ENCODE peak calls at places on chromosomes 3 and 15, in seven cellular contexts. M is activated T-cell treated with anti-CD3 and anti-CD28 coated beads, Interleukin-2, amount 50 U/mL, for 24 hours; N is activated T-helper 1 cell treated with anti-CD3 and anti-CD28 coated beads, Interleukin-12 subunit alpha, Interleukin-12 subunit beta, Interleukin-2, Interleukin-4 antibody, amounts not matched to agents 30 ng/mL and 10 ng/mL and 1 ng/mL, durations not matched to agents 14 hours and 24 hours and 36 hours; D is colonic mucosa; R is NCI-H2081; W is fibroblast of pulmonary artery; H is NCI-H446. T is an unnamed sample.

GRCh38 chr15:53102483-53102882 is 312.3 kb upstream of the ONECUT1 start:
- DNase-seq in M (no peak), N (no peak), D (no peak), R (no peak), W (no peak), H (no peak), T (no peak)

GRCh38 chr3:127630811-127631714 is 2.1 kb downstream of the PODXL2 start:
- DNase-seq in R (peak), H (peak), N (no peak), M (no peak), D (no peak), W (no peak), T (no peak)

GRCh38 chr15:44735482-44736260 is 657 bp upstream of the TRIM69 start:
- DNase-seq in R (no peak), D (peak), M (peak), H (no peak), W (peak), N (no peak), T (no peak)

GRCh38 chr15:37095993-37096877 is 4.1 kb downstream of the MEIS2 start:
- DNase-seq in N (no peak), H (no peak), M (no peak), R (no peak), D (no peak), W (no peak), T (no peak)

GRCh38 chr3:177111541-177111949 is 85.7 kb downstream of the TBL1XR1 start:
- DNase-seq in N (no peak), D (no peak), M (no peak), H (no peak), R (no peak), W (no peak), T (no peak)

GRCh38 chr3:131794766-131795381 is 239.9 kb downstream of the CPNE4 start:
- DNase-seq in D (peak), H (peak), W (peak), N (peak), R (peak), M (no peak), T (peak)

GRCh38 chr15:90264649-90265048 is 823 bp upstream of the NGRN start:
- DNase-seq in M (peak), W (no peak), H (no peak), N (peak), R (no peak), D (peak), T (no peak)

GRCh38 chr3:15633159-15633558 is 31.6 kb downstream of the BTD start:
- DNase-seq in N (no peak), R (peak), H (no peak), D (no peak), W (no peak), M (no peak), T (no peak)

GRCh38 chr3:105040026-105040622 is 326.6 kb upstream of the ALCAM start:
- DNase-seq in D (no peak), W (peak), R (no peak), H (no peak), N (no peak), M (no peak), T (no peak)

GRCh38 chr3:8845641-8846040 is 76.2 kb upstream of the OXTR start:
- DNase-seq in W (no peak), M (no peak), R (no peak), H (no peak), D (no peak), N (no peak), T (no peak)

GRCh38 chr3:14258906-14259904 is 80.6 kb downstream of the LSM3 start:
- DNase-seq in D (no peak), R (no peak), W (no peak), M (no peak), N (no peak), H (no peak), T (no peak)